ENCODE peak calls at places on chromosomes 4 and X, in nine cellular contexts. Y is fibroblast of pulmonary artery, Q is cardiac fibroblast, G is GM06990, B is fibroblast of mammary gland, V is astrocyte of the spinal cord, Z is fibroblast of the aortic adventitia, O is hepatocyte, P is GM12878. M is an unnamed sample.

GRCh38 chrX:39613997-39614679 is 483.6 kb downstream of the BCOR start:
- DNase-seq in Y (no peak), Q (no peak), G (peak), B (no peak), V (no peak), Z (no peak), O (peak), P (peak), M (no peak)

GRCh38 chrX:48713847-48714246 is 17.3 kb downstream of the SUV39H1 start:
- DNase-seq in Y (no peak), Q (no peak), G (no peak), B (no peak), V (no peak), Z (no peak), O (no peak), P (no peak), M (no peak)

GRCh38 chr4:46956451-46956850 is 36.9 kb downstream of the GABRA4 start:
- DNase-seq in Y (no peak), Q (no peak), G (no peak), B (no peak), V (no peak), Z (no peak), O (no peak), P (no peak), M (no peak)

GRCh38 chrX:45621356-45622041 is 420.8 kb upstream of the DIPK2B start:
- DNase-seq in Y (peak), Q (peak), G (peak), B (peak), V (peak), Z (peak), O (no peak), P (no peak), M (peak)

GRCh38 chr4:143282170-143282760 is 54.4 kb upstream of the GAB1 start:
- DNase-seq in Y (no peak), Q (no peak), G (no peak), B (peak), V (no peak), Z (peak), O (no peak), P (no peak), M (peak)

GRCh38 chrX:444305-444704 is 57.6 kb upstream of the PPP2R3B start:
- DNase-seq in Y (no peak), Q (no peak), G (no peak), B (no peak), V (no peak), Z (no peak), O (no peak), P (no peak), M (no peak)

GRCh38 chr4:161929966-161930365 is 233.8 kb downstream of the FSTL5 start:
- DNase-seq in Y (peak), Q (no peak), G (no peak), B (no peak), V (peak), Z (no peak), O (no peak), P (no peak), M (peak)

GRCh38 chrX:100410083-100410590 is at the start of gene PCDH19:
- DNase-seq in Y (peak), Q (peak), G (no peak), B (peak), V (peak), Z (peak), O (peak), P (no peak), M (peak)

GRCh38 chr4:117793786-117794369 is 240.4 kb upstream of the NDST3 start:
- DNase-seq in Y (no peak), Q (no peak), G (no peak), B (no peak), V (no peak), Z (no peak), O (no peak), P (no peak), M (no peak)

GRCh38 chr4:5751073-5751917 is 40.3 kb downstream of the EVC start:
- DNase-seq in Y (peak), Q (peak), G (no peak), B (peak), V (peak), Z (peak), O (peak), P (no peak), M (peak)

GRCh38 chr4:83413676-83414075 is 41.9 kb downstream of the HELQ start:
- DNase-seq in Y (no peak), Q (no peak), G (no peak), B (peak), V (no peak), Z (no peak), O (no peak), P (no peak), M (peak)

GRCh38 chrX:97616883-97617510 is 733.3 kb downstream of the RPA4 start:
- DNase-seq in Y (peak), Q (peak), G (no peak), B (peak), V (peak), Z (peak), O (peak), P (peak), M (peak)

GRCh38 chr4:80202784-80203553 is 5.7 kb downstream of the PRDM8 start:
- DNase-seq in Y (peak), Q (peak), G (peak), B (no peak), V (no peak), Z (no peak), O (peak), P (no peak), M (no peak)

GRCh38 chr4:158997660-158998349 is 105.1 kb upstream of the RAPGEF2 start:
- DNase-seq in Y (no peak), Q (no peak), G (no peak), B (no peak), V (no peak), Z (no peak), O (no peak), P (no peak), M (no peak)

GRCh38 chr4:2412885-2413716 is 5.3 kb downstream of the ZFYVE28 start:
- DNase-seq in Y (peak), Q (peak), G (peak), B (peak), V (peak), Z (peak), O (peak), P (peak), M (peak)

GRCh38 chr4:185708348-185708747 is 103.6 kb downstream of the SORBS2 start:
- DNase-seq in Y (peak), Q (peak), G (no peak), B (peak), V (peak), Z (peak), O (no peak), P (no peak), M (peak)

GRCh38 chrX:63434206-63434605 is 83.1 kb upstream of the SPIN4 start:
- DNase-seq in Y (no peak), Q (no peak), G (no peak), B (no peak), V (no peak), Z (no peak), O (no peak), P (no peak), M (no peak)

GRCh38 chr4:90718926-90719325 is 591.7 kb downstream of the CCSER1 start:
- DNase-seq in Y (no peak), Q (no peak), G (no peak), B (no peak), V (no peak), Z (no peak), O (no peak), P (no peak), M (no peak)

DNA sequence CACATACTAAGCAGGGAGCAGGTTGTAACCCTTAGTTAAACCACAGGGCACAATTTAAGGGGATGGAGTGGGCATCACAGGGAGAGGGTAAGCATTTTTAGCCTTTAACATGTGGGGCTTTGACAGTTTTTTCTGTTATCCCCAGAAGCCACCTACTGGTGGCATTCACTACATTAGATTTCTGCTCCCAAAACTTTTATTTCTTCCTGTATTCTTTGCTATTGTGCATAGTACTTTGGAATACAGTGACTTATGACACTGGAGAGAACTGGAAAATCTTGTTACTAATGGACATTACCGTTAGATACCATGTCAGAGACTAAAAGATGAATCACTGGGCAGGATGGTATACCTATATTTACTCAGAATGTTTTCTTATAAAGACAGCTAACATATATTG is 7.3 kb downstream of the TRIM75 start:
- DNase-seq in Y (no peak), Q (no peak), G (no peak), B (peak), V (no peak), Z (no peak), O (no peak), P (no peak), M (peak)
- TF ChIP-seq CTCF in Y (peak), Q (peak), G (peak), B (peak), V (peak), Z (no peak), O (peak), P (peak), M (peak)

GRCh38 chrX:73943572-73943899 is 360.4 kb upstream of the ZCCHC13 start:
- DNase-seq in Y (peak), Q (no peak), G (peak), B (peak), V (no peak), Z (no peak), O (no peak), P (no peak), M (peak)
- H3K4me3 ChIP-seq in Y (peak), Q (peak), G (peak), B (peak), V (peak), Z (peak), O (no peak), P (peak), M (peak)

GRCh38 chr4:82043081-82043808 is 330.5 kb downstream of the HNRNPD start:
- DNase-seq in Y (no peak), Q (no peak), G (no peak), B (no peak), V (no peak), Z (no peak), O (peak), P (no peak), M (no peak)

GRCh38 chr4:82046796-82047195 is 327.0 kb downstream of the HNRNPD start:
- DNase-seq in Y (no peak), Q (no peak), G (no peak), B (no peak), V (no peak), Z (no peak), O (no peak), P (no peak), M (no peak)

GRCh38 chr4:82043809-82044137 is 330.0 kb downstream of the HNRNPD start:
- DNase-seq in Y (no peak), Q (no peak), G (no peak), B (no peak), V (no peak), Z (no peak), O (no peak), P (no peak), M (no peak)

GRCh38 chr4:82044141-82044993 is 329.4 kb downstream of the HNRNPD start:
- DNase-seq in Y (peak), Q (peak), G (peak), B (peak), V (peak), Z (peak), O (peak), P (no peak), M (peak)

DNA sequence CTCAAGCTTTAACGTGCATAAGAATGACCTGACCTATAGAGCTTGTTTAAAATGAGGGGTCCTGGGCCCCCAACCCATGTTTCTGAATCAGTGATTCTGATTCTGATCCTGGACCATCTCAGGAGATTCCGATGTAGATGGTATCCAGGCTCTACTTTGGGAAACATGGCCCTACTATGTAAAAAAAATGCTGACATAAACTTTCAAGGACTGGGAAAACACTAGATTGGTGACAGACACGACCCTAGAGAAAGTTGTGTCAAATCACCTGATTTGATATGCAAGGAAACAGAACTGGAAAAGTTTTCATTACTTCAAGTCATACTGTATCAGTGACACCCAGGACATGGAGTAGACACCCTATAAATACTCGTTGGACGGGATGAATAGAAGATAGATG is 328.5 kb downstream of the HNRNPD start:
- DNase-seq in Y (no peak), Q (no peak), G (no peak), B (no peak), V (no peak), Z (no peak), O (no peak), P (no peak), M (no peak)
- TF ChIP-seq CTCF in Y (no peak), Q (no peak), G (no peak), B (no peak), V (no peak), Z (no peak), O (no peak), P (no peak), M (no peak)

GRCh38 chr4:36610628-36611027 is 329.2 kb downstream of the DTHD1 start:
- DNase-seq in Y (no peak), Q (no peak), G (no peak), B (no peak), V (no peak), Z (no peak), O (no peak), P (no peak), M (no peak)
- H3K4me3 ChIP-seq in Y (no peak), Q (no peak), G (no peak), B (no peak), V (no peak), Z (no peak), O (no peak), P (no peak), M (no peak)